ENCODE peak calls at places on chromosomes 12 and 14, in eight cellular contexts. One of them, this sample, is unnamed.
A peak's percentile ranks its signal among the peaks of the same experiment; 100 is the strongest.

GRCh38 chr14:49893309-49894213 is 679 bp downstream of the ARF6 start:
- DNase-seq in HCT116: no peak
- DNase-seq in suprapubic skin: peak; percentile 85
- DNase-seq in Panc1: no peak
- DNase-seq in transverse colon: peak; percentile 74
- DNase-seq in stomach: peak; percentile 67
- DNase-seq in SK-N-SH: peak; percentile 80
- DNase-seq in GM23338: peak; percentile 22
- DNase-seq in this sample: peak; percentile 59

GRCh38 chr12:110742718-110743570 is at the start of gene PPP1CC:
- DNase-seq in stomach: peak; percentile 95
- DNase-seq in Panc1: no peak
- DNase-seq in suprapubic skin: peak; percentile 95
- DNase-seq in HCT116: peak; percentile 79
- DNase-seq in GM23338: peak; percentile 98
- DNase-seq in transverse colon: peak; percentile 94
- DNase-seq in SK-N-SH: peak; percentile 98
- DNase-seq in this sample: peak; percentile 77

GRCh38 chr14:51540364-51540763 is 111.3 kb upstream of the FRMD6 start:
- DNase-seq in GM23338: no peak
- DNase-seq in SK-N-SH: no peak
- DNase-seq in HCT116: no peak
- DNase-seq in Panc1: no peak
- DNase-seq in transverse colon: no peak
- DNase-seq in stomach: no peak
- DNase-seq in suprapubic skin: no peak
- DNase-seq in this sample: no peak

GRCh38 chr14:65261425-65261920 is 151.1 kb upstream of the FUT8 start:
- DNase-seq in transverse colon: no peak
- DNase-seq in HCT116: no peak
- DNase-seq in suprapubic skin: peak; percentile 34
- DNase-seq in GM23338: no peak
- DNase-seq in Panc1: no peak
- DNase-seq in SK-N-SH: no peak
- DNase-seq in stomach: no peak
- DNase-seq in this sample: no peak

GRCh38 chr12:27573972-27574371 is 50.0 kb downstream of the PPFIBP1 start:
- DNase-seq in suprapubic skin: no peak
- DNase-seq in stomach: no peak
- DNase-seq in GM23338: no peak
- DNase-seq in SK-N-SH: no peak
- DNase-seq in HCT116: peak; percentile 37
- DNase-seq in transverse colon: no peak
- DNase-seq in Panc1: no peak
- DNase-seq in this sample: no peak

GRCh38 chr12:13097526-13097925 is 5.9 kb downstream of the GSG1 start:
- DNase-seq in suprapubic skin: no peak
- DNase-seq in transverse colon: no peak
- DNase-seq in stomach: no peak
- DNase-seq in SK-N-SH: no peak
- DNase-seq in GM23338: no peak
- DNase-seq in Panc1: no peak
- DNase-seq in HCT116: no peak
- DNase-seq in this sample: no peak

GRCh38 chr12:57235012-57235727 is 5.7 kb downstream of the SHMT2 start:
- DNase-seq in SK-N-SH: peak; percentile 63
- DNase-seq in suprapubic skin: no peak
- DNase-seq in HCT116: no peak
- DNase-seq in Panc1: no peak
- DNase-seq in GM23338: peak; percentile 78
- DNase-seq in transverse colon: no peak
- DNase-seq in stomach: peak; percentile 77
- DNase-seq in this sample: no peak

GRCh38 chr12:988616-989015 is 2.4 kb upstream of the ERC1 start:
- DNase-seq in suprapubic skin: no peak
- DNase-seq in SK-N-SH: no peak
- DNase-seq in transverse colon: no peak
- DNase-seq in GM23338: no peak
- DNase-seq in stomach: no peak
- DNase-seq in Panc1: no peak
- DNase-seq in HCT116: no peak
- DNase-seq in this sample: no peak

GRCh38 chr12:92928431-92928961 is 599 bp downstream of the EEA1 start:
- DNase-seq in HCT116: no peak
- DNase-seq in SK-N-SH: peak; percentile 77
- DNase-seq in transverse colon: peak; percentile 49
- DNase-seq in GM23338: no peak
- DNase-seq in suprapubic skin: peak; percentile 78
- DNase-seq in stomach: no peak
- DNase-seq in Panc1: no peak
- DNase-seq in this sample: peak; percentile 22

GRCh38 chr12:50620050-50620974 is 115.5 kb downstream of the DIP2B start:
- DNase-seq in stomach: no peak
- DNase-seq in suprapubic skin: no peak
- DNase-seq in SK-N-SH: no peak
- DNase-seq in transverse colon: no peak
- DNase-seq in Panc1: no peak
- DNase-seq in GM23338: peak; percentile 46
- DNase-seq in HCT116: no peak
- DNase-seq in this sample: no peak

GRCh38 chr12:120214626-120215356 is 13.9 kb upstream of the RPLP0 start:
- DNase-seq in stomach: no peak
- DNase-seq in SK-N-SH: peak; percentile 31
- DNase-seq in GM23338: no peak
- DNase-seq in suprapubic skin: no peak
- DNase-seq in transverse colon: no peak
- DNase-seq in HCT116: no peak
- DNase-seq in Panc1: no peak
- DNase-seq in this sample: no peak

GRCh38 chr14:32468955-32469354 is 139.9 kb downstream of the AKAP6 start:
- DNase-seq in GM23338: no peak
- DNase-seq in transverse colon: no peak
- DNase-seq in Panc1: no peak
- DNase-seq in suprapubic skin: no peak
- DNase-seq in SK-N-SH: no peak
- DNase-seq in HCT116: no peak
- DNase-seq in stomach: no peak
- DNase-seq in this sample: no peak

GRCh38 chr14:101559624-101560533 is 1.4 kb upstream of the DIO3 start:
- DNase-seq in Panc1: no peak
- DNase-seq in stomach: no peak
- DNase-seq in GM23338: peak; percentile 67
- DNase-seq in suprapubic skin: no peak
- DNase-seq in transverse colon: peak; percentile 48
- DNase-seq in SK-N-SH: peak; percentile 91
- DNase-seq in HCT116: no peak
- DNase-seq in this sample: no peak

GRCh38 chr12:116263431-116263830 is 14.1 kb downstream of the MED13L start:
- DNase-seq in suprapubic skin: no peak
- DNase-seq in GM23338: no peak
- DNase-seq in Panc1: no peak
- DNase-seq in HCT116: no peak
- DNase-seq in transverse colon: no peak
- DNase-seq in SK-N-SH: no peak
- DNase-seq in stomach: no peak
- DNase-seq in this sample: no peak

GRCh38 chr12:18718462-18718861 is 19.4 kb downstream of the PLCZ1 start:
- DNase-seq in Panc1: no peak
- DNase-seq in stomach: no peak
- DNase-seq in transverse colon: no peak
- DNase-seq in suprapubic skin: no peak
- DNase-seq in GM23338: no peak
- DNase-seq in SK-N-SH: no peak
- DNase-seq in HCT116: no peak
- DNase-seq in this sample: no peak

GRCh38 chr12:52789637-52790426 is 6.1 kb downstream of the KRT3 start:
- DNase-seq in GM23338: peak; percentile 22
- DNase-seq in transverse colon: peak; percentile 51
- DNase-seq in Panc1: no peak
- DNase-seq in suprapubic skin: peak; percentile 72
- DNase-seq in stomach: peak; percentile 39
- DNase-seq in SK-N-SH: no peak
- DNase-seq in HCT116: no peak
- DNase-seq in this sample: no peak

GRCh38 chr14:88998027-88998426 is 173.6 kb downstream of the TTC8 start:
- DNase-seq in stomach: no peak
- DNase-seq in GM23338: no peak
- DNase-seq in Panc1: no peak
- DNase-seq in HCT116: no peak
- DNase-seq in SK-N-SH: peak; percentile 60
- DNase-seq in transverse colon: no peak
- DNase-seq in suprapubic skin: no peak
- DNase-seq in this sample: no peak

GRCh38 chr12:102232446-102232845 is 34.8 kb upstream of the PMCH start:
- DNase-seq in Panc1: no peak
- DNase-seq in GM23338: no peak
- DNase-seq in SK-N-SH: no peak
- DNase-seq in stomach: no peak
- DNase-seq in HCT116: no peak
- DNase-seq in transverse colon: no peak
- DNase-seq in suprapubic skin: no peak
- DNase-seq in this sample: no peak

GRCh38 chr12:25994252-25994651 is 35.8 kb downstream of the RASSF8 start:
- DNase-seq in transverse colon: no peak
- DNase-seq in HCT116: no peak
- DNase-seq in stomach: no peak
- DNase-seq in SK-N-SH: no peak
- DNase-seq in GM23338: no peak
- DNase-seq in suprapubic skin: no peak
- DNase-seq in Panc1: no peak
- DNase-seq in this sample: no peak

DNA sequence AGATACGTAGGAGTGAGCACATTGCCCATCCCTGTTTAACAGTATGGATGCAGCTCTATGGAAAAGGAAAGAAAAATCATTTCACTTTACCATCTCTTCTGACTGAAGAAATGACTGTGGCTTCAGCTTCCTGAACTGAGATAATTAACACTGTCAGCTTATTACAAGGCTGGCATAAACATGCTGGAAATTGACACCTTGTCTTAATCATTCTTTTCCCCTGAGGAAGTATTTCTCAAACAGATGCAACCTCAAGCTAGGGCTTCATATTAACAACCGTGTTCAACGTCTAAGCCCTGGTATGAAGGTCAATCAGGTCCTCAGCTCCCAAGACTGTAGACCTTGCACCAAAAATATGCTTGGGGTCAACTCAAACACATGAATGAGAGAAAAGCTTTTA is 25.0 kb downstream of the RERG start:
- DNase-seq in HCT116: no peak
- DNase-seq in transverse colon: no peak
- DNase-seq in stomach: no peak
- DNase-seq in Panc1: no peak
- DNase-seq in GM23338: no peak
- DNase-seq in SK-N-SH: no peak
- DNase-seq in suprapubic skin: no peak
- DNase-seq in this sample: no peak
- TF ChIP-seq POLR2AphosphoS5 in HCT116: no peak
- TF ChIP-seq POLR2AphosphoS5 in transverse colon: no peak
- TF ChIP-seq POLR2AphosphoS5 in stomach: no peak
- TF ChIP-seq POLR2AphosphoS5 in Panc1: no peak
- TF ChIP-seq POLR2AphosphoS5 in GM23338: no peak
- TF ChIP-seq POLR2AphosphoS5 in SK-N-SH: no peak
- TF ChIP-seq POLR2AphosphoS5 in suprapubic skin: no peak
- TF ChIP-seq POLR2AphosphoS5 in this sample: no peak

DNA sequence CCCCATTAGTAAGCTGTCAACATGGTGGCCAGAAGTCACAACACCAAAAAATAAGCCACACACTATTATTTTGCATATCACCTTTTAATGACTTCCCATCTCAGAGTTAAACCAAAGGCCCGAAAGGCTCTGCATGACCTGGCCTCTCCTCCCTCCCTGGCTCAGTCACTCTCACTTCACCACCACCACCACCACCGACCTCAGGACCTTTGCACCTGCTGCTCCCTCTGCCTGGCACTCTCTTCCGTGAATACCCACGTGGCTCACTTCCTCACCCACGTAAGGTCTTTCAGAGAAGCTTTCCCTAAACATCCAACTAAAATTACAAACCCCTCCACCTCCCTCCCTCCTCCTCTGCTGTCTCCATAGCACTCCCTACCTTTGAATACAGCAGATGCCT is 134.3 kb downstream of the RIMBP2 start:
- DNase-seq in transverse colon: no peak
- DNase-seq in stomach: no peak
- DNase-seq in suprapubic skin: no peak
- DNase-seq in HCT116: no peak
- DNase-seq in SK-N-SH: no peak
- DNase-seq in GM23338: no peak
- DNase-seq in Panc1: no peak
- DNase-seq in this sample: no peak
- TF ChIP-seq POLR2AphosphoS5 in transverse colon: no peak
- TF ChIP-seq POLR2AphosphoS5 in stomach: no peak
- TF ChIP-seq POLR2AphosphoS5 in suprapubic skin: no peak
- TF ChIP-seq POLR2AphosphoS5 in HCT116: no peak
- TF ChIP-seq POLR2AphosphoS5 in SK-N-SH: no peak
- TF ChIP-seq POLR2AphosphoS5 in GM23338: no peak
- TF ChIP-seq POLR2AphosphoS5 in Panc1: no peak
- TF ChIP-seq POLR2AphosphoS5 in this sample: no peak

GRCh38 chr12:123942277-123942653 is 30.4 kb downstream of the CCDC92 start:
- DNase-seq in SK-N-SH: no peak
- DNase-seq in Panc1: no peak
- DNase-seq in GM23338: no peak
- DNase-seq in HCT116: no peak
- DNase-seq in suprapubic skin: no peak
- DNase-seq in stomach: no peak
- DNase-seq in transverse colon: no peak
- DNase-seq in this sample: no peak
- TF ChIP-seq POLR2AphosphoS5 in SK-N-SH: no peak
- TF ChIP-seq POLR2AphosphoS5 in Panc1: no peak
- TF ChIP-seq POLR2AphosphoS5 in GM23338: no peak
- TF ChIP-seq POLR2AphosphoS5 in HCT116: no peak
- TF ChIP-seq POLR2AphosphoS5 in suprapubic skin: no peak
- TF ChIP-seq POLR2AphosphoS5 in stomach: no peak
- TF ChIP-seq POLR2AphosphoS5 in transverse colon: no peak
- TF ChIP-seq POLR2AphosphoS5 in this sample: no peak

DNA sequence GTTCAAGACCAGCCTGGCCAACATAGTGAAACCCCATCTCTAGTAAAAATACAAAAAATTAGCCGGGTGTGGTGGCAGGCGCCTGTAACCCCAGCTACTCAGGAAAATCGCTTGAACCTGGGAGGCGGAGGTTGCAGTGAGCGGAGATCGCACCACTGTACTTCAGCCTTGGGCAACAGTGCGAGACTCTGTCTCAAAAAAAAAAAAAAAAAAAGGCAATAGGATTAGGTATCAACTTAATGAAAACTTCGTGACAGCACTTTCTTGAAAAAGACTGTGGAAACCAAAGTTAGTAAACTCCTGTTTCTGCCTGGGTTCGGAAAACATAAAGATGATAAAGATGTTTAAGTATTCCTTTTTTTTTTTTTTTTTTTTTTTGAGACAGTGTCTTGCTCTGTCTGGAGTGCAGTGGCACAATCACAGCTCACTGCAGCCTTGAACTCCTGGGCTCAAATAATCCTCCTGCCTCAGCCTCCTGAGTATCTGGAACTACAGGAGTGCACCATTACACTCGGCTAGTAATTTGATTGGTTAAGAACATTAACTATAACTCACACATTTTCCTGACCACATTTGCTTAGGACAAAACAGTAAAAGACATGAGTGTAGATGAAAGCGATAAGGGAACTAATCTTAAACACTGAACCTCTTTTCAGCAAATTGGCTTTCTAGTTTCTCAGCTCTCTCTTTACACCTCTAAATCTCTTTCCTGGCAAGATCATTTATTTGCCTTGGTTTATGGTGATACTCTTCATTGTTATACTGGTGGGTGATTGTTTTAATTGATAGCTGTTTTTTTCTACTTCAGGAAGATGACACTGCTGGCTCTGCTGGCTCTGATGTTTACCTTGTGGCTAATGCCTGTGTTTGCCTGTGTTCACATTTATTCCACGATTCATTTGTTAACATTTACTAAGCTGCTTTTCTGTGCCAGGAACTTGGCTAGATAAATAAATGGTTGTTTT is 15.8 kb downstream of the HIF1A start:
- DNase-seq in stomach: no peak
- DNase-seq in transverse colon: no peak
- DNase-seq in suprapubic skin: no peak
- DNase-seq in GM23338: no peak
- DNase-seq in HCT116: no peak
- DNase-seq in SK-N-SH: no peak
- DNase-seq in Panc1: no peak
- DNase-seq in this sample: no peak
- TF ChIP-seq POLR2AphosphoS5 in stomach: no peak
- TF ChIP-seq POLR2AphosphoS5 in transverse colon: no peak
- TF ChIP-seq POLR2AphosphoS5 in suprapubic skin: no peak
- TF ChIP-seq POLR2AphosphoS5 in GM23338: no peak
- TF ChIP-seq POLR2AphosphoS5 in HCT116: peak; percentile 9
- TF ChIP-seq POLR2AphosphoS5 in SK-N-SH: no peak
- TF ChIP-seq POLR2AphosphoS5 in Panc1: no peak
- TF ChIP-seq POLR2AphosphoS5 in this sample: no peak